ENCODE peak calls at places on chromosomes 13 and 19, in eight cellular contexts. J, U, P, C, L, M, V and W are unnamed samples.

GRCh38 chr19:51564791-51565190 is 6.3 kb upstream of the ZNF175 start:
- DNase-seq in J (no peak), U (no peak), P (no peak), C (no peak), L (no peak), M (no peak), V (no peak), W (no peak)

GRCh38 chr19:49155830-49156346 is 692 bp upstream of the HRC start:
- DNase-seq in J (no peak), U (no peak), P (no peak), C (no peak), L (no peak), M (no peak), V (no peak), W (no peak)

GRCh38 chr19:54136086-54136863 is 1.3 kb upstream of the CNOT3 start:
- DNase-seq in J (no peak), U (no peak), P (no peak), C (no peak), L (no peak), M (no peak), V (no peak), W (no peak)

GRCh38 chr13:22095794-22096193 is 424.9 kb downstream of the FGF9 start:
- DNase-seq in J (no peak), U (no peak), P (no peak), C (no peak), L (no peak), M (no peak), V (no peak), W (no peak)

GRCh38 chr13:50617134-50617721 is 226.3 kb downstream of the DLEU7 start:
- DNase-seq in J (no peak), U (no peak), P (no peak), C (no peak), L (no peak), M (no peak), V (no peak), W (no peak)

GRCh38 chr19:19566306-19566705 is 28.2 kb downstream of the CILP2 start:
- DNase-seq in J (no peak), U (no peak), P (no peak), C (no peak), L (no peak), M (no peak), V (no peak), W (no peak)

GRCh38 chr19:5306531-5306930 is 34.1 kb downstream of the PTPRS start:
- DNase-seq in J (no peak), U (no peak), P (no peak), C (no peak), L (no peak), M (no peak), V (no peak), W (no peak)

GRCh38 chr19:53158119-53158656 is 665 bp downstream of the ZNF347 start:
- DNase-seq in J (no peak), U (no peak), P (peak; percentile 65), C (peak; percentile 65), L (no peak), M (peak; percentile 12), V (no peak), W (no peak)

GRCh38 chr13:38415233-38415632 is 65.6 kb downstream of the UFM1 start:
- DNase-seq in J (no peak), U (no peak), P (no peak), C (no peak), L (no peak), M (no peak), V (no peak), W (no peak)

GRCh38 chr19:33448159-33448516 is 73.5 kb downstream of the PEPD start:
- DNase-seq in J (no peak), U (no peak), P (no peak), C (no peak), L (no peak), M (no peak), V (no peak), W (no peak)

GRCh38 chr13:33863390-33863789 is 45.4 kb downstream of the RFC3 start:
- DNase-seq in J (no peak), U (no peak), P (no peak), C (no peak), L (no peak), M (no peak), V (no peak), W (no peak)

GRCh38 chr13:112842343-112842856 is 126.6 kb upstream of the MCF2L start:
- DNase-seq in J (peak; percentile 31), U (no peak), P (peak; percentile 80), C (no peak), L (no peak), M (no peak), V (no peak), W (no peak)

GRCh38 chr13:25654332-25654731 is 282.6 kb downstream of the ATP8A2 start:
- DNase-seq in J (no peak), U (no peak), P (no peak), C (no peak), L (no peak), M (no peak), V (no peak), W (no peak)

GRCh38 chr13:97139704-97140103 is 82.4 kb upstream of the MBNL2 start:
- DNase-seq in J (no peak), U (no peak), P (no peak), C (no peak), L (no peak), M (no peak), V (no peak), W (no peak)

GRCh38 chr19:6343462-6343861 is 10.1 kb upstream of the ACER1 start:
- DNase-seq in J (no peak), U (no peak), P (no peak), C (no peak), L (no peak), M (peak; percentile 30), V (no peak), W (no peak)

GRCh38 chr19:54151362-54152035 is 8.0 kb downstream of the LENG1 start:
- DNase-seq in J (no peak), U (no peak), P (no peak), C (no peak), L (no peak), M (no peak), V (no peak), W (peak; percentile 40)

GRCh38 chr13:50989476-50989875 is 79.9 kb downstream of the RNASEH2B start:
- DNase-seq in J (peak; percentile 60), U (no peak), P (no peak), C (no peak), L (no peak), M (no peak), V (no peak), W (no peak)

GRCh38 chr13:65085977-65086376 is 2144.2 kb downstream of the PCDH9 start:
- DNase-seq in J (no peak), U (no peak), P (no peak), C (no peak), L (no peak), M (no peak), V (no peak), W (no peak)

GRCh38 chr19:37227996-37228395 is 10.0 kb downstream of the ZNF383 start:
- DNase-seq in J (no peak), U (no peak), P (no peak), C (no peak), L (no peak), M (peak; percentile 23), V (no peak), W (no peak)

GRCh38 chr13:21009036-21009435 is 52.4 kb downstream of the LATS2 start:
- DNase-seq in J (no peak), U (no peak), P (peak; percentile 17), C (no peak), L (no peak), M (no peak), V (no peak), W (no peak)

GRCh38 chr13:25928941-25929505 is 122.8 kb downstream of the SHISA2 start:
- DNase-seq in J (no peak), U (no peak), P (no peak), C (no peak), L (no peak), M (no peak), V (no peak), W (no peak)

GRCh38 chr19:53659292-53659691 is 27.5 kb downstream of the DPRX start:
- DNase-seq in J (no peak), U (peak; percentile 52), P (no peak), C (no peak), L (peak; percentile 50), M (peak; percentile 39), V (no peak), W (no peak)

GRCh38 chr19:6076675-6077463 is 33.4 kb downstream of the RFX2 start:
- DNase-seq in J (no peak), U (no peak), P (peak; percentile 87), C (peak; percentile 71), L (no peak), M (no peak), V (no peak), W (no peak)

GRCh38 chr19:4870025-4870700 is 2.7 kb upstream of the PLIN3 start:
- DNase-seq in J (no peak), U (no peak), P (no peak), C (peak; percentile 77), L (no peak), M (peak; percentile 62), V (no peak), W (no peak)

GRCh38 chr13:93690139-93690538 is 463.5 kb downstream of the GPC6 start:
- DNase-seq in J (peak; percentile 18), U (peak; percentile 9), P (no peak), C (no peak), L (no peak), M (peak; percentile 40), V (no peak), W (no peak)

GRCh38 chr19:40613669-40614594 is 12.8 kb downstream of the LTBP4 start:
- DNase-seq in J (peak; percentile 85), U (no peak), P (peak; percentile 90), C (peak; percentile 80), L (no peak), M (peak; percentile 94), V (peak; percentile 66), W (no peak)
- H3K27ac ChIP-seq in J (peak overlapping the region; percentile 90), U (no peak overlapping the region), P (peak overlapping the region; percentile 74), C (peak overlapping the region; percentile 44), L (no peak overlapping the region), M (peak overlapping the region; percentile 94), V (peak overlapping the region; percentile 62), W (no peak overlapping the region)

GRCh38 chr13:40116008-40116407 is 460.5 kb downstream of the COG6 start:
- DNase-seq in J (peak; percentile 34), U (no peak), P (no peak), C (peak; percentile 79), L (no peak), M (no peak), V (no peak), W (no peak)
- H3K27ac ChIP-seq in J (peak overlapping the region; percentile 68), U (no peak overlapping the region), P (peak overlapping the region; percentile 1), C (peak overlapping the region; percentile 81), L (no peak overlapping the region), M (no peak overlapping the region), V (no peak overlapping the region), W (peak overlapping the region; percentile 22)

GRCh38 chr13:111006508-111007031 is 91.7 kb upstream of the ANKRD10 start:
- DNase-seq in J (peak; percentile 66), U (no peak), P (peak; percentile 94), C (peak; percentile 92), L (peak; percentile 40), M (peak; percentile 11), V (no peak), W (no peak)
- H3K27ac ChIP-seq in J (peak overlapping the region; percentile 88), U (no peak overlapping the region), P (peak overlapping the region; percentile 90), C (peak overlapping the region; percentile 86), L (peak overlapping the region; percentile 84), M (no peak overlapping the region), V (no peak overlapping the region), W (peak overlapping the region; percentile 89)

DNA sequence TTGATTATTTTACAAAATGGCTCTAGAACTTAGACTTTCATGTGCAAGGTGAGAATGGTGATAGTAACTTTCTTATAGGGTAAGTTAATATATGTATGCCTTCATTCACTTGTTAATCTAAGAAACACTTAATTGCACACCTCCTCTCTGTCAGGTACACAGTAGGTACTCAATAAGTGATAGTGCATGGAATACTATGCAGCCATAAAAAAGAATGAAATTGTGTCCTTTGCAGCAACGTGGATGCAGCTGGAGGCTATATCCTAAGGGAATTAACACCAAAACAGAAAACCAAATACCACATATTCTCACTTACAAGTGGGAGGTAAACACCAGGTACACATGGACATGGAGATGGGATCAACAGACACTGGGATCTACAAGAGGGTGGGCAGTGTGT is 17.6 kb upstream of the VSTM2B start:
- DNase-seq in J (no peak), U (no peak), P (no peak), C (no peak), L (no peak), M (no peak), V (no peak), W (no peak)
- H3K27ac ChIP-seq in J (no peak overlapping the region), U (no peak overlapping the region), P (no peak overlapping the region), C (no peak overlapping the region), L (no peak overlapping the region), M (no peak overlapping the region), V (no peak overlapping the region), W (no peak overlapping the region)